ENCODE peak calls at places on chromosomes 16 and 17, in eight cellular contexts. P is fibroblast of mammary gland, M is endothelial cell, F is stomach, J is H9, B is astrocyte of the spinal cord, E is esophagus muscularis mucosa, I is fibroblast of the aortic adventitia. D is an unnamed sample.
A peak's percentile ranks its signal among the peaks of the same experiment; 100 is the strongest.

GRCh38 chr17:47727704-47728036 is 5.4 kb upstream of the TBX21 start:
- DNase-seq in P (no peak), M (no peak), F (no peak), J (no peak), B (no peak), E (no peak), I (no peak), D (no peak)

GRCh38 chr17:42103221-42103954 is 5.1 kb upstream of the ZNF385C start:
- DNase-seq in P (no peak), M (no peak), F (no peak), J (no peak), B (no peak), E (no peak), I (no peak), D (no peak)

GRCh38 chr17:47792457-47792856 is 29.1 kb downstream of the OSBPL7 start:
- DNase-seq in P (no peak), M (no peak), F (no peak), J (no peak), B (no peak), E (no peak), I (no peak), D (no peak)

GRCh38 chr17:64420143-64420670 is 28.7 kb upstream of the MILR1 start:
- DNase-seq in P (peak; percentile 90), M (peak; percentile 30), F (no peak), J (peak; percentile 47), B (peak; percentile 72), E (no peak), I (peak; percentile 91), D (no peak)

GRCh38 chr17:64091116-64091515 is 38.8 kb downstream of the ERN1 start:
- DNase-seq in P (peak; percentile 69), M (no peak), F (no peak), J (no peak), B (no peak), E (no peak), I (peak; percentile 41), D (peak; percentile 44)

GRCh38 chr17:1239210-1239609 is 31.0 kb upstream of the BHLHA9 start:
- DNase-seq in P (no peak), M (no peak), F (no peak), J (no peak), B (no peak), E (no peak), I (peak; percentile 83), D (no peak)

GRCh38 chr17:45410144-45411091 is 22.3 kb downstream of the ARHGAP27 start:
- DNase-seq in P (no peak), M (peak; percentile 66), F (no peak), J (no peak), B (no peak), E (no peak), I (no peak), D (peak; percentile 69)

GRCh38 chr17:29732613-29733012 is 109.9 kb upstream of the CORO6 start:
- DNase-seq in P (no peak), M (no peak), F (no peak), J (no peak), B (no peak), E (no peak), I (no peak), D (no peak)

GRCh38 chr16:52581530-52581929 is 34.6 kb upstream of the TOX3 start:
- DNase-seq in P (no peak), M (no peak), F (no peak), J (no peak), B (no peak), E (no peak), I (no peak), D (no peak)

GRCh38 chr17:45230787-45231480 is 9.2 kb downstream of the FMNL1 start:
- DNase-seq in P (peak; percentile 56), M (no peak), F (no peak), J (peak; percentile 39), B (no peak), E (no peak), I (peak; percentile 64), D (no peak)

GRCh38 chr17:68238894-68239293 is 8.9 kb upstream of the AMZ2 start:
- DNase-seq in P (no peak), M (no peak), F (no peak), J (no peak), B (no peak), E (no peak), I (no peak), D (no peak)

GRCh38 chr16:797120-797420 is 3.5 kb downstream of the GNG13 start:
- DNase-seq in P (no peak), M (no peak), F (no peak), J (peak; percentile 72), B (no peak), E (no peak), I (no peak), D (no peak)

GRCh38 chr17:10318540-10318939 is 54.3 kb downstream of the MYH13 start:
- DNase-seq in P (no peak), M (no peak), F (no peak), J (no peak), B (no peak), E (no peak), I (no peak), D (no peak)

GRCh38 chr16:56257260-56257659 is 66.0 kb downstream of the GNAO1 start:
- DNase-seq in P (no peak), M (no peak), F (peak; percentile 53), J (no peak), B (no peak), E (no peak), I (no peak), D (no peak)

GRCh38 chr16:31693733-31694132 is 166.0 kb downstream of the AHSP start:
- DNase-seq in P (no peak), M (no peak), F (no peak), J (no peak), B (no peak), E (peak; percentile 62), I (no peak), D (no peak)

GRCh38 chr17:36152639-36153120 is 23.8 kb downstream of the TBC1D3B start:
- DNase-seq in P (peak; percentile 30), M (no peak), F (no peak), J (no peak), B (no peak), E (peak; percentile 91), I (peak; percentile 43), D (no peak)

GRCh38 chr17:36148559-36149295 is 27.7 kb downstream of the TBC1D3B start:
- DNase-seq in P (peak; percentile 66), M (peak; percentile 71), F (peak; percentile 70), J (peak; percentile 89), B (peak; percentile 82), E (peak; percentile 97), I (peak; percentile 67), D (peak; percentile 42)

GRCh38 chr17:36147601-36148000 is 28.8 kb downstream of the TBC1D3B start:
- DNase-seq in P (no peak), M (no peak), F (no peak), J (no peak), B (no peak), E (peak; percentile 91), I (no peak), D (no peak)

GRCh38 chr17:36151891-36152638 is 24.4 kb downstream of the TBC1D3B start:
- DNase-seq in P (no peak), M (no peak), F (no peak), J (no peak), B (no peak), E (peak; percentile 60), I (no peak), D (no peak)

GRCh38 chr17:36149296-36149820 is 27.1 kb downstream of the TBC1D3B start:
- DNase-seq in P (peak; percentile 82), M (no peak), F (no peak), J (no peak), B (peak; percentile 94), E (peak; percentile 94), I (peak; percentile 63), D (no peak)
- TF ChIP-seq CTCF in P (no peak), M (no peak), F (no peak), J (no peak), B (no peak), E (no peak), I (no peak), D (no peak)

GRCh38 chr17:17851603-17852002 is 14.8 kb upstream of the SREBF1 start:
- DNase-seq in P (no peak), M (no peak), F (no peak), J (no peak), B (no peak), E (no peak), I (no peak), D (no peak)

GRCh38 chr17:17851101-17851500 is 14.3 kb upstream of the SREBF1 start:
- DNase-seq in P (no peak), M (no peak), F (no peak), J (no peak), B (no peak), E (no peak), I (no peak), D (no peak)

GRCh38 chr17:17848311-17848710 is 11.5 kb upstream of the SREBF1 start:
- DNase-seq in P (no peak), M (no peak), F (no peak), J (no peak), B (no peak), E (no peak), I (no peak), D (no peak)

GRCh38 chr17:17849147-17849820 is 12.5 kb upstream of the SREBF1 start:
- DNase-seq in P (peak; percentile 82), M (no peak), F (peak; percentile 62), J (no peak), B (peak; percentile 52), E (no peak), I (peak; percentile 81), D (peak; percentile 52)

DNA sequence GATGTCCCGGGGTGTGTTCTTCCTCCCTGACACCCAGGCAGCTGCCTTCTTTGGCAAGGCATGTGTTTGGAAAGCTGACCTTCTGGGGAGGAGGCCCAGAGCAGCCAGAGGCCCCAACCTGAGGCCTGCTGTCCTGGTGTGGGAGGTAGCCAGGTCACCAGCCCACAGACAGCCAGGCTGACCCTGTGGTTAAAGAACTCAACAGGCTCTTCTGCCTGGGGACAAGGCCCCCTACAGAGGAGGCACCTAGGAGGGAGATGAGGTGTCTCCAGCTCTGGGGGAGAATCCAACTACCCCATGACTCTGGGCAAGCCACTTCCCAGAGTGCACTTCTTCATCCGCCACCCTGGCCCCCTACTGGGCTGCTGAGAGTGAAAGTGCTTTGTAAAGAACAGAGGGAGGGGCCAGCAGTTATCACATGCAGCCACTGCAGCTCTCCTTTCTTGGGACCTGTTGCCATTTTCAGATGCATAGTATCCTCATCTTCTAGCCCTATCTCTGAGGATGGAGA is 13.1 kb upstream of the SREBF1 start:
- DNase-seq in P (peak; percentile 67), M (no peak), F (peak; percentile 44), J (peak; percentile 53), B (peak; percentile 83), E (no peak), I (peak; percentile 51), D (peak; percentile 55)
- TF ChIP-seq CTCF in P (peak; percentile 37), M (no peak), F (no peak), J (no peak), B (no peak), E (peak; percentile 33), I (peak; percentile 41), D (no peak)

DNA sequence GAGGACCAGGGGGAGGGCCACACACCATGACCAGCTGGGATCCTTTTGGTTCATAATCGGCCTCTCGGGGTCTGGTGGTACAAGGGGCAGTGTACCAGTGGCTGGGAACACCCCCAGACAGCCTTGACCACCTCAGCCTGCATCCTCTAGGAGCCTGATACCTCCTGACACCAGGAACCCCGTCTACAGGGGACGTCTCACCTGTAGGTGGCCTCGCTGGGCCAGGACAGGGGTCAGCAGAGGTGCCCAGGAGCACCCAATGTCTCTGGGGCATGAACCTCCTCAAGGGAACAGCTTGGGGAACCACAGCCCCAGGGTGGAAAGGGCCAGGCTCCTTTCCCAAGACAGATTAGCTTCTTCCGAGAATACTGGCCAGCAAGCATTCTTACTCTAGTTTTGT is 2.5 kb upstream of the METRNL start:
- DNase-seq in P (no peak), M (no peak), F (no peak), J (no peak), B (no peak), E (no peak), I (no peak), D (no peak)
- TF ChIP-seq CTCF in P (peak; percentile 19), M (no peak), F (no peak), J (peak; percentile 40), B (peak; percentile 28), E (peak; percentile 22), I (peak; percentile 16), D (peak; percentile 8)

GRCh38 chr17:17877548-17878358 is 41.0 kb upstream of the SREBF1 start:
- DNase-seq in P (peak; percentile 85), M (no peak), F (peak; percentile 89), J (peak; percentile 75), B (peak; percentile 97), E (no peak), I (peak; percentile 99), D (no peak)
- TF ChIP-seq CTCF in P (no peak), M (no peak), F (no peak), J (no peak), B (no peak), E (no peak), I (peak; percentile 22), D (no peak)

D was measured in GM06990.